ENCODE peak calls at places on chromosomes 4 and X, in seven cellular contexts. X is fibroblast of villous mesenchyme; N is CD8-positive, alpha-beta T cell; B is GM20000; S is lower lobe of right lung; L is OCI-LY7; Y is right lobe of liver. G is an unnamed sample.
A peak's percentile ranks its signal among the peaks of the same experiment; 100 is the strongest.

GRCh38 chr4:128871948-128872347 is 62.4 kb downstream of the JADE1 start:
- DNase-seq in X (peak; percentile 96), N (no peak), B (no peak), S (no peak), L (no peak), Y (no peak), G (no peak)

GRCh38 chr4:76127754-76128153 is 20.4 kb downstream of the NUP54 start:
- DNase-seq in X (no peak), N (no peak), B (no peak), S (no peak), L (no peak), Y (no peak), G (no peak)

GRCh38 chrX:72487661-72488060 is 85.0 kb downstream of the HDAC8 start:
- DNase-seq in X (no peak), N (no peak), B (no peak), S (no peak), L (no peak), Y (no peak), G (no peak)

GRCh38 chr4:133776961-133777360 is 424.6 kb downstream of the PABPC4L start:
- DNase-seq in X (no peak), N (no peak), B (no peak), S (no peak), L (no peak), Y (no peak), G (no peak)

GRCh38 chrX:47358387-47359065 is 11.9 kb upstream of the ZNF157 start:
- DNase-seq in X (no peak), N (peak; percentile 3), B (no peak), S (no peak), L (peak; percentile 32), Y (no peak), G (no peak)

GRCh38 chrX:24956828-24957227 is 58.9 kb downstream of the ARX start:
- DNase-seq in X (peak; percentile 6), N (no peak), B (no peak), S (no peak), L (no peak), Y (no peak), G (no peak)

GRCh38 chrX:113741744-113742143 is 842.1 kb upstream of the HTR2C start:
- DNase-seq in X (peak; percentile 45), N (no peak), B (no peak), S (no peak), L (peak; percentile 25), Y (no peak), G (no peak)

GRCh38 chrX:16212024-16212423 is 44.7 kb downstream of the MAGEB17 start:
- DNase-seq in X (no peak), N (no peak), B (no peak), S (no peak), L (no peak), Y (no peak), G (no peak)

GRCh38 chrX:132277953-132278614 is 58.8 kb upstream of the RAP2C start:
- DNase-seq in X (no peak), N (no peak), B (no peak), S (no peak), L (no peak), Y (peak; percentile 75), G (no peak)

GRCh38 chr4:47526281-47526680 is 41.2 kb downstream of the ATP10D start:
- DNase-seq in X (peak; percentile 33), N (no peak), B (no peak), S (no peak), L (no peak), Y (no peak), G (no peak)
- TF ChIP-seq CTCF in X (no peak), N (no peak), B (no peak), S (no peak), L (no peak), Y (no peak), G (no peak)

DNA sequence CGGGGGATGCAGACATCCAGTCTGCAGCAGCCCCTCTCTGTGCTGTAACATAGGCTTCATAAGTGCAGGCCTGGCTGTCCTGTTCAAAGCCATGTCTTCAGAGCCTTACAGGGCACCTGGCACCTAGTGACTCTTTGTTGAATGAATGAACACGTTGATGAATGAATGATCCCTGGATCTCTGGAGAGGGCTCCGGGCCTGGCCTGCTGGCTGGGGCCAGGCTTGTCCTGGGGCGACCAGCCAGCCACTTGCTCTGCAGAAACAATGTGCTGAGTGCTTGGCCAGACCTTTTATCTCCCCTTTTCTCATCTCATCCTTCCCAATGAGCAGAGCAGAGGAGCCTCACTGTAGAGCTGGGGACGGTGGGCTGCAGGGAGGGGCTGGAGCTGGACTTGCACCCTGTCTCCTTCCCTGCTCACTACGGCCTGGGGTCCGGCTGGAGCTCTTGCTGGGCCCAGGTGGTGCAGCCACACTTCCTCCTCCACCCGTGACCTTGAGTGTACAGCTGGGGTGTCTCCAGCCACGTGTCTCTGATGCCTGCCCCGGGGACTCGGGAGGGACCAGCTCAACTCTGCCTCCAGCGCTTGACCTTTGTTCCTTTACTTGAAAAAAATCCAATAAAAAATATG is 77.9 kb downstream of the PSAPL1 start:
- DNase-seq in X (no peak), N (no peak), B (no peak), S (no peak), L (no peak), Y (no peak), G (peak; percentile 72)
- TF ChIP-seq CTCF in X (no peak), N (no peak), B (no peak), S (no peak), L (no peak), Y (no peak), G (no peak)

GRCh38 chr4:98506462-98507132 is 151.8 kb downstream of the TSPAN5 start:
- DNase-seq in X (no peak), N (no peak), B (no peak), S (no peak), L (no peak), Y (no peak), G (no peak)
- TF ChIP-seq CTCF in X (peak; percentile 24), N (no peak), B (no peak), S (no peak), L (peak; percentile 43), Y (peak; percentile 29), G (no peak)

DNA sequence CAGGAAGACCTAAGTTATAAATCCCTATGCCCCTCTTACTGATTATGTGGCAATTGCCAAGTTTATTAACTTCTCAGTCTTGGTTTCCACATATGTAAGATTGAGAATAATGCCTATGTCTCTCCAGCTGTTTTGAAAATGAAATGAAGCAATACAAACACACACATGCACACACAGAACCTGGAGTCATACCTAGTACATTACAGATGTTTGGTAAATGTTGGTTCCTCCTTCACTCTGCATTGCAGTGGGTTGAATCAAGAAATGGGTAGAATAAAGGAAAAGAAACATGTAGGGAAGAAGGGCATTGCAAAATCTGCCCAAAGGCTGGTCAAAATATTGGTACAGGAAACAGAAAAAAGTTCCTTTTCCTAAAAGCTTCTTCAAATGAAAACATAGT is 309.9 kb upstream of the EMCN start:
- DNase-seq in X (no peak), N (no peak), B (no peak), S (no peak), L (no peak), Y (no peak), G (no peak)
- TF ChIP-seq CTCF in X (no peak), N (no peak), B (no peak), S (no peak), L (no peak), Y (no peak), G (no peak)

GRCh38 chr4:38860788-38861424 is 4.3 kb upstream of the TLR6 start:
- DNase-seq in X (peak; percentile 60), N (peak; percentile 33), B (peak; percentile 82), S (peak; percentile 60), L (peak; percentile 90), Y (no peak), G (no peak)
- TF ChIP-seq CTCF in X (peak; percentile 80), N (peak; percentile 58), B (peak; percentile 68), S (peak; percentile 71), L (peak; percentile 97), Y (peak; percentile 86), G (peak; percentile 80)

GRCh38 chr4:142406917-142407501 is 439.1 kb downstream of the INPP4B start:
- DNase-seq in X (peak; percentile 13), N (no peak), B (no peak), S (no peak), L (no peak), Y (no peak), G (no peak)
- TF ChIP-seq CTCF in X (no peak), N (no peak), B (no peak), S (no peak), L (no peak), Y (no peak), G (no peak)

GRCh38 chrX:115229337-115229991 is 4.4 kb downstream of the LRCH2 start:
- DNase-seq in X (no peak), N (no peak), B (no peak), S (no peak), L (no peak), Y (no peak), G (no peak)

DNA sequence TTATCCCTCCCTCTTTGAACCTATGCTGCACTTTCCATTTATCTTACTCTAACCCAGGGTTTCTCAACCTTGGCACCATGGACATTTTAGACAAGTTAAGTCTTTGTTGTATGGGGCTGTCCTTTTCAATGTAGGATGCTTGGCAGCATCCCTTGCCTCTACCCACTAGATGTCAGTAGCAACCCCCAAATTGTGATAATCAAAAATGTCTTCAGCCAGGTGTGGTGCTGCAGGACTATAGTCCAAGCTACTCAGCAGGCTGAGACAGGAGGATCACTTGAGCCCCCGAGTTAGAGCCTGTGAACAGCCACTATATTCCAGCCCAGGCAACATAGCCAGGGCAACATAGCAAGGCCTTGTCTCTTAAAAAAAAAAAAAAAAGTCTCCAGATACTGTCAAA is 7.0 kb downstream of the LRCH2 start:
- DNase-seq in X (peak; percentile 33), N (no peak), B (no peak), S (no peak), L (peak; percentile 0), Y (no peak), G (no peak)
- TF ChIP-seq CTCF in X (peak; percentile 56), N (no peak), B (no peak), S (peak; percentile 21), L (peak; percentile 29), Y (peak; percentile 45), G (no peak)